ENCODE peak calls at places on chromosome 4, in six cellular contexts. R, L, G, B, E and F are unnamed samples.
A peak's percentile ranks its signal among the peaks of the same experiment; 100 is the strongest.

GRCh38 chr4:7828926-7829325 is 110.7 kb downstream of the AFAP1 start:
- DNase-seq in E (no peak), L (no peak), R (no peak), B (no peak), G (no peak), F (no peak)

GRCh38 chr4:20323991-20324390 is 72.3 kb downstream of the SLIT2 start:
- DNase-seq in R (no peak), G (peak; percentile 20), B (no peak), E (no peak), L (no peak), F (no peak)

GRCh38 chr4:188841523-188841922 is 702.3 kb downstream of the TRIML1 start:
- DNase-seq in E (no peak), B (no peak), L (no peak), G (peak; percentile 4), R (no peak), F (no peak)

GRCh38 chr4:169795585-169795984 is 37.8 kb upstream of the HPF1 start:
- DNase-seq in L (no peak), G (peak; percentile 74), E (no peak), R (no peak), B (no peak), F (no peak)

GRCh38 chr4:83252782-83253405 is 31.7 kb downstream of the COQ2 start:
- DNase-seq in G (peak; percentile 51), B (no peak), R (no peak), E (no peak), L (no peak), F (peak; percentile 66)

GRCh38 chr4:8108261-8108660 is 50.4 kb downstream of the ABLIM2 start:
- DNase-seq in L (no peak), B (no peak), R (no peak), G (no peak), E (peak; percentile 54), F (no peak)

GRCh38 chr4:42371306-42372063 is 25.8 kb upstream of the SHISA3 start:
- DNase-seq in L (peak; percentile 3), B (no peak), R (no peak), E (no peak), G (peak; percentile 42), F (peak; percentile 55)

GRCh38 chr4:11914406-11914805 is 485.7 kb upstream of the HS3ST1 start:
- DNase-seq in G (no peak), L (no peak), R (no peak), B (no peak), E (no peak), F (no peak)

GRCh38 chr4:94621491-94622080 is 136.2 kb upstream of the BMPR1B start:
- DNase-seq in E (no peak), R (no peak), B (no peak), G (no peak), L (no peak), F (peak; percentile 55)

GRCh38 chr4:171266666-171267065 is 546.5 kb upstream of the GALNTL6 start:
- DNase-seq in R (no peak), G (no peak), B (no peak), L (no peak), E (no peak), F (no peak)

GRCh38 chr4:156971623-156972369 is at the start of gene PDGFC:
- DNase-seq in E (peak; percentile 86), L (no peak), R (no peak), G (peak; percentile 44), B (peak; percentile 87), F (peak; percentile 32)

GRCh38 chr4:140243345-140243753 is 89.4 kb upstream of the MAML3 start:
- DNase-seq in L (no peak), R (peak; percentile 26), E (no peak), G (no peak), B (no peak), F (peak; percentile 45)

GRCh38 chr4:89056953-89057398 is at the start of gene FAM13A:
- DNase-seq in B (peak; percentile 87), G (peak; percentile 87), R (peak; percentile 44), L (peak; percentile 92), E (peak; percentile 82), F (no peak)

GRCh38 chr4:39825741-39826231 is 127.8 kb downstream of the UBE2K start:
- DNase-seq in E (no peak), B (no peak), L (no peak), R (no peak), G (peak; percentile 36), F (no peak)

GRCh38 chr4:119526786-119527550 is 101.6 kb downstream of the PDE5A start:
- DNase-seq in E (no peak), R (no peak), B (no peak), G (no peak), L (no peak), F (no peak)

GRCh38 chr4:128388352-128388630 is 100.7 kb upstream of the PGRMC2 start:
- DNase-seq in R (no peak), L (no peak), B (no peak), E (no peak), G (peak; percentile 92), F (no peak)

GRCh38 chr4:20249333-20249732 is 2.4 kb upstream of the SLIT2 start:
- DNase-seq in L (no peak), B (no peak), R (no peak), E (no peak), G (peak; percentile 32), F (no peak)

GRCh38 chr4:80237992-80238391 is 28.5 kb upstream of the FGF5 start:
- DNase-seq in G (peak; percentile 98), E (no peak), L (peak; percentile 78), B (no peak), R (no peak), F (no peak)

GRCh38 chr4:163111588-163111987 is 55.1 kb downstream of the NAF1 start:
- DNase-seq in E (no peak), L (no peak), G (no peak), R (no peak), B (no peak), F (no peak)

GRCh38 chr4:2923678-2924173 is 39.5 kb downstream of the NOP14 start:
- DNase-seq in E (peak; percentile 22), G (no peak), B (peak; percentile 77), R (no peak), L (no peak), F (no peak)

GRCh38 chr4:183430317-183430986 is 14.0 kb upstream of the CDKN2AIP start:
- DNase-seq in L (no peak), E (no peak), R (no peak), G (no peak), B (no peak), F (no peak)

GRCh38 chr4:14254252-14254651 is 626.7 kb upstream of the BOD1L1 start:
- DNase-seq in E (peak; percentile 32), L (no peak), G (peak; percentile 30), R (no peak), B (no peak), F (no peak)

GRCh38 chr4:187158003-187158402 is 434.3 kb upstream of the FAT1 start:
- DNase-seq in B (no peak), E (peak; percentile 53), L (no peak), G (no peak), R (no peak), F (no peak)

GRCh38 chr4:168555437-168555836 is 58.6 kb downstream of the PALLD start:
- DNase-seq in R (no peak), E (no peak), L (no peak), B (no peak), G (no peak), F (no peak)
- TF ChIP-seq CTCF in R (no peak), E (no peak), L (no peak), B (no peak), G (peak; percentile 22), F (no peak)

GRCh38 chr4:77701111-77701510 is 95.5 kb downstream of the CXCL13 start:
- DNase-seq in B (no peak), G (no peak), E (no peak), R (no peak), L (no peak), F (no peak)

GRCh38 chr4:77695769-77696168 is 90.1 kb downstream of the CXCL13 start:
- DNase-seq in L (peak; percentile 38), E (no peak), B (no peak), G (peak; percentile 94), R (no peak), F (no peak)

GRCh38 chr4:77697860-77698599 is 92.4 kb downstream of the CXCL13 start:
- DNase-seq in B (no peak), G (peak; percentile 66), R (no peak), E (peak; percentile 51), L (no peak), F (no peak)

GRCh38 chr4:77699731-77700210 is 94.2 kb downstream of the CXCL13 start:
- DNase-seq in G (peak; percentile 86), E (no peak), L (peak; percentile 30), R (no peak), B (no peak), F (no peak)
- TF ChIP-seq CTCF in G (peak; percentile 25), E (no peak), L (peak; percentile 25), R (no peak), B (no peak), F (no peak)

GRCh38 chr4:5802565-5802964 is 90.3 kb downstream of the CRMP1 start:
- DNase-seq in L (no peak), G (no peak), R (no peak), E (no peak), B (no peak), F (no peak)

GRCh38 chr4:5801696-5802095 is 90.7 kb downstream of the EVC start:
- DNase-seq in B (no peak), L (no peak), G (no peak), E (no peak), R (no peak), F (no peak)

GRCh38 chr4:5808081-5808741 is 84.7 kb downstream of the CRMP1 start:
- DNase-seq in G (no peak), B (no peak), E (no peak), L (no peak), R (no peak), F (no peak)

GRCh38 chr4:5805270-5805669 is 87.6 kb downstream of the CRMP1 start:
- DNase-seq in R (no peak), L (no peak), E (no peak), B (no peak), G (no peak), F (no peak)

GRCh38 chr4:5804656-5805055 is 88.2 kb downstream of the CRMP1 start:
- DNase-seq in G (no peak), B (no peak), E (no peak), R (no peak), L (no peak), F (no peak)
- TF ChIP-seq CTCF in G (no peak), B (no peak), E (no peak), R (peak; percentile 18), L (no peak), F (no peak)

DNA sequence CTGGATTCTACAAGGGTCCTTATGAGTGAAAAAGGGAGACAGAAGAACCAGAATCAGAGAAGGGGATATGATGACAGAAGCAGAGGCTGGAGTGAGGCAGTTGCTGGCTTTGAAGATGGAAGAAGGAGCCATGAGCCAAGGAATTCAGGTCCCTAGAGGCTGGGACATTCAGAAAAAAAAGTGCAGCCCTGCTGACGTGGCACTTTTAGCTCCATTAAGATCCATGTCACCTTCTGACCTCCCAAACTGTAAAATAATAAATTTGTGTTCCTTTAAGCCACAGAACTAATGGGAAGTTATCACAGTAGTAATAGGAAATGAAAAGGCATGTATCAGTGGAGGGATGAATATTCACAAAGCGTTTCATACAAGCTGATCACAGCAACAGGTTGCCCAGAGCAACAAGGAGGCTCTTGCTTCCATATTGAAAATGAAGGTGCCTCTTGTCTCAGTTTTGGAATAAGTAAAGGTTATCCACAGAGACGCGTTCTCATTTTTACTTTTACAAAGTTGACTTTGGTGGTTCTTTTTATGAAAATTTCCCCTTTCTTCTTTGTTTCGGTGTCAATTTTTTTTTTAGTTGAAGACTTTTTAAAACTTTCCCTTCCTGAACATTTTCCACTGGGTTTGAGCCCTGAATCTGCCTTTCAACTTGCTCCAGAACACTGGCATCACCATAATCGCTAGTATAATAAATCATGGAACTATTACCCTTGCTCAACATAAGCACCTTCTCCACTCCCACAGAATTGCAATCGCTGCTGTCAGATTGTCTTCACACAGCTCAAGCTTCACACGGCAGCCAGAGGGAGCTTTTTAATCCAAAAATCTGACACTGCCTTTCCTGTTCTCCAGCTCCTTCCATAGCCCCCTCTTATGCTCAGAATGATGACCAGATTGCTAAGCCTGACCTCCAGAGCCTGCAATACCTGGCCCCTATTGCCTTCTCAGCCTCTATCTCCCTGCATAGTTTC is 127.6 kb upstream of the RBPJ start:
- DNase-seq in B (no peak), G (no peak), E (no peak), R (no peak), L (no peak), F (peak; percentile 59)
- TF ChIP-seq CTCF in B (no peak), G (no peak), E (no peak), R (no peak), L (no peak), F (no peak)